ENCODE peak calls at places on chromosome 13, in four cellular contexts. Q is small intestine, B is lung, J is cardiac muscle cell. C is an unnamed sample.

GRCh38 chr13:50276550-50276949 is 261.3 kb downstream of the KCNRG start:
- DNase-seq in J (no peak), Q (no peak), B (no peak), C (no peak)

GRCh38 chr13:30526612-30527217 is 61.0 kb upstream of the HMGB1 start:
- DNase-seq in Q (no peak), B (no peak), J (peak; percentile 16), C (peak; percentile 3)

GRCh38 chr13:99990045-99990977 is 8.7 kb downstream of the ZIC2 start:
- DNase-seq in J (no peak), Q (no peak), B (no peak), C (no peak)

GRCh38 chr13:20943519-20944012 is 41.0 kb upstream of the XPO4 start:
- DNase-seq in Q (peak; percentile 81), B (peak; percentile 88), J (peak; percentile 81), C (peak; percentile 85)

GRCh38 chr13:98483636-98484288 is 93.1 kb downstream of the STK24 start:
- DNase-seq in Q (peak; percentile 37), J (no peak), B (no peak), C (no peak)

GRCh38 chr13:101916108-101916757 is 463.8 kb downstream of the ITGBL1 start:
- DNase-seq in B (no peak), J (peak; percentile 63), Q (no peak), C (peak; percentile 17)

GRCh38 chr13:95481051-95481775 is 71.3 kb upstream of the CLDN10 start:
- DNase-seq in J (no peak), B (no peak), Q (no peak), C (peak; percentile 41)

GRCh38 chr13:24194447-24194846 is 33.9 kb downstream of the SPATA13 start:
- DNase-seq in B (no peak), J (no peak), Q (peak; percentile 51), C (no peak)

GRCh38 chr13:40181203-40181845 is 485.1 kb downstream of the FOXO1 start:
- DNase-seq in J (peak; percentile 9), B (no peak), Q (peak; percentile 74), C (peak; percentile 85)

GRCh38 chr13:71290963-71291937 is 575.8 kb downstream of the DACH1 start:
- DNase-seq in J (no peak), B (no peak), Q (peak; percentile 85), C (peak; percentile 46)

GRCh38 chr13:106919093-106919492 is 351.2 kb upstream of the ARGLU1 start:
- DNase-seq in J (no peak), B (no peak), Q (no peak), C (no peak)

GRCh38 chr13:65834897-65835296 is 1395.2 kb downstream of the PCDH9 start:
- DNase-seq in J (no peak), B (no peak), Q (no peak), C (no peak)

GRCh38 chr13:32830632-32831031 is 185.6 kb upstream of the KL start:
- DNase-seq in J (no peak), B (no peak), Q (no peak), C (no peak)

GRCh38 chr13:32829269-32829668 is 187.0 kb upstream of the KL start:
- DNase-seq in B (no peak), J (no peak), Q (no peak), C (no peak)

GRCh38 chr13:32828711-32829110 is 187.5 kb upstream of the KL start:
- DNase-seq in J (no peak), B (no peak), Q (no peak), C (no peak)

GRCh38 chr13:32825481-32825880 is 190.7 kb upstream of the KL start:
- DNase-seq in Q (no peak), J (no peak), B (no peak), C (no peak)

DNA sequence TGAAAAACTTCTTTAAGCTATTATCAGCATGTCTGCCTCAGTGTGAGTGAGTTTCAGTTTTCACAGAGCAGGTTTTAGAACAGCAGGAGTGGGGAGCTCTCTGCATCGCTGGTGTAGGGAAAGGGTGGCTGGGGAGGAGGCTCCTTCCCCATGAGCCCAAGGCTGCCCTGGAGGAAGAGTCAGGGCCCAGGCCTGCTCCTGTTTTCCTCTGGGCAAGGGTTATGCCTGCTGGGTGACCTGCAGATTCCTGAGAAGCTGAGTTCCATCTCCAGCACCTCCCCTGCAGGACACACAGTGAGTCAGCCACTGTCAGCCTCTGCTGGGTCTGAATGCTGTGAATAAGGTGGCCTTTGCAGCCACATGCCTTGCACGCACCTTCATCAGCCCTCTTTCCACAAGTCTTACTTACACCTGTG is 186.5 kb upstream of the KL start:
- DNase-seq in B (no peak), J (no peak), Q (no peak), C (no peak)
- H3K27ac ChIP-seq in B (no peak overlapping the region), J (no peak overlapping the region), Q (no peak overlapping the region), C (no peak overlapping the region)

DNA sequence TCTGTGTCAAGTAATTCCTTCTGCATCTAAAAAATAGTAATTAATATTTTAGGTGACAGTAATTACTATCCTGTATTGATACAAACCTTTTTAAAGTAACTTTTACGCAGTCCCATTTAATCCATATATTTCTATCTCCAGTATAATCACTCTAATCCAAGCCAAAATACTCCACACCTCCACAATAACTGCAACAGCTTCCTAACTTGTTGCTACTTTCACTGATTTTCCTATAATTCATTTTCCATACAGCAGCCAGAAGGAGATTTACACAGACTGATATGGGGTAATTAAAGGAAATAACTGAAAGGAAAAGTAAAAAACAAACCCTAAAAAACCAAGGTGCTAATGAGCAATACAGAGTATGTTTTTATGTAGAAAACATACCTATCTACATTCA is 64.9 kb downstream of the RBM26 start:
- DNase-seq in B (no peak), J (no peak), Q (no peak), C (no peak)
- H3K36me3 ChIP-seq in B (peaks cover 3% of the 10 kb centered on the region), J (peaks cover 59% of the 10 kb centered on the region), Q (peaks cover 3% of the 10 kb centered on the region), C (peaks cover 4% of the 10 kb centered on the region)

DNA sequence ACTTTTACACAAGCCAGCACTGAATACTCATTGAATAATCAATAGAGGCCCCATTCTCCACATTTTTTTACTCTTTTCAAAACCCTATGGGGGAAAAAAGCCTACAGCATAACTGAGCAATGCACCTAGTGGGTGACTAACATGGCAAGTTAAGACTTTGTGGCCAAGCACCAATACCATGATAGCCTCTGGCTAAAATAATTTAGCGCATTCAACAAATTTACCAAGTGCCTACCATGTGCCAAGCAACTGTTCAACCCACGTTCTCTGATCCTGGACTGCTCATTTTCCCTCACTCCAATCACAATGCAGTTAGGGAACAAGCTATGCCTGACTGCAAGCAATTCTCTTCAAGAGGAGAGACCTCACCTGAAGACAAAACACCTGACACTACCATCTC is 3.0 kb downstream of the ANKRD10 start:
- DNase-seq in B (no peak), J (no peak), Q (no peak), C (no peak)
- H3K4me3 ChIP-seq in B (no peak overlapping the region), J (no peak overlapping the region), Q (peak overlapping the region; percentile 97), C (no peak overlapping the region)

DNA sequence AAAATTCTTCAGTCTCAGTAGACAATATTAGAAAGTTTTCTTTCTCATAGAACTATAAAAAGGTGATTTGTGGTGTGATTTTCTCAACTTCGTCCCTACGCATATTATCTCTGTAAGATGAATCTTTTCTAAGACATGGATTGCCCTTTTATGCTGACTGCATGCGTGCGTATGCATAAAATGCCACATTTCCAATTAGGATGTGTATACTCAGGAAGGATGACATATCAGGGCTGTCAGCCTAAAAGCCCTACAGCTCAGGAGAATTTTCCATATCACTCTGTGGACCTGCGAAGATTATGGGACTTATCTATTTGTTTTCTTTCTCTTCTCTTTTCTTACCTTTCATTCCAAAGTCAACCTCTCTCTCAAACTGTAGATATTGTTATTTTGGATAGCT is 166.5 kb upstream of the GPC6 start:
- DNase-seq in J (no peak), B (no peak), Q (no peak), C (no peak)
- H3K27ac ChIP-seq in J (no peak overlapping the region), B (no peak overlapping the region), Q (no peak overlapping the region), C (no peak overlapping the region)

DNA sequence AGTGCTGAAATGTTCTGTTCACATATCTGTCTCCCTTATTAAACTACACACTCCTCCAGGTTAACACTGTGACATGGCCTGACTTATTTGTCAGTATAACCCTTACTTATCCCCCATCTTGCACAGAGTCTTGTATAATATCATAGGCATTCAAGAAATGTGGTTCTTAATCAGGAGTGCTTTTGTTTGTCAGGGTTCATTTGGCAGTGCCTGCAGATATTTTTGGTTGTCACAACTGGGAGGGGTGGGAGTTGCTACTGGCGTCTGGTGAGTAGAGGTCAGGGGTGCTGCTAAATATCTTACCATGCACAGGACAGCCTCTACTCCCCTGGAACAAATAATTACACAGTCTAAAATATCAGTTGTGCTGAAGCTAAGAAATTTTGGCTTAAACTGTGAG is 20.4 kb upstream of the OBI1 start:
- DNase-seq in J (peak; percentile 45), B (no peak), Q (no peak), C (no peak)
- H3K36me3 ChIP-seq in J (no peaks in the 10 kb centered on the region), B (no peaks in the 10 kb centered on the region), Q (no peaks in the 10 kb centered on the region), C (no peaks in the 10 kb centered on the region)

GRCh38 chr13:28492527-28493367 is 2.2 kb downstream of the FLT1 start:
- DNase-seq in B (no peak), J (peak; percentile 38), Q (no peak), C (no peak)
- H3K4me3 ChIP-seq in B (peak overlapping the region; percentile 8), J (peak overlapping the region; percentile 61), Q (no peak overlapping the region), C (no peak overlapping the region)